ENCODE peak calls at places on chromosomes 6 and 20, in six cellular contexts. S is activated CD4-positive, alpha-beta T cell treated with anti-CD3 and anti-CD28 coated beads, Interleukin-2, amount 10 ng/mL, durations not matched to agents 7 days and 5 days; E is neural crest cell; P is ovary; C is tibial nerve; R is A549. X is an unnamed sample.

GRCh38 chr20:47305667-47306066 is 50.8 kb downstream of the ZMYND8 start:
- DNase-seq in P (no peak), S (no peak), C (no peak), E (no peak), R (peak), X (no peak)

GRCh38 chr6:46891396-46891795 is 30.3 kb downstream of the ADGRF5 start:
- DNase-seq in S (no peak), E (no peak), C (no peak), P (no peak), R (no peak), X (no peak)

GRCh38 chr6:52127957-52128356 is 40.5 kb upstream of the PKHD1 start:
- DNase-seq in P (no peak), E (no peak), C (no peak), S (no peak), R (no peak), X (no peak)

GRCh38 chr6:113428702-113429101 is 428.4 kb upstream of the MARCKS start:
- DNase-seq in C (no peak), R (no peak), P (no peak), S (no peak), E (no peak), X (no peak)

GRCh38 chr6:159894991-159895390 is 4.2 kb downstream of the MAS1 start:
- DNase-seq in P (no peak), S (no peak), R (no peak), E (no peak), C (no peak), X (no peak)

GRCh38 chr6:85008311-85009015 is 244.1 kb upstream of the TBX18 start:
- DNase-seq in P (no peak), E (no peak), R (no peak), C (no peak), S (no peak), X (no peak)

GRCh38 chr6:115891111-115891669 is 169.5 kb downstream of the FRK start:
- DNase-seq in S (no peak), R (peak), C (no peak), E (no peak), P (no peak), X (no peak)

GRCh38 chr6:11682525-11682924 is 96.1 kb downstream of the ADTRP start:
- DNase-seq in E (no peak), P (no peak), S (no peak), R (no peak), C (no peak), X (no peak)

GRCh38 chr6:4004249-4004648 is 74.7 kb downstream of the FAM217A start:
- DNase-seq in S (no peak), R (no peak), P (no peak), C (no peak), E (no peak), X (no peak)

GRCh38 chr20:2093200-2093781 is 8.3 kb upstream of the STK35 start:
- DNase-seq in P (no peak), S (peak), R (peak), E (no peak), C (no peak), X (no peak)

GRCh38 chr6:91482498-91482897 is 895.6 kb upstream of the MAP3K7 start:
- DNase-seq in E (no peak), C (no peak), S (no peak), P (no peak), R (no peak), X (no peak)

GRCh38 chr6:168050225-168050796 is 28.7 kb downstream of the FRMD1 start:
- DNase-seq in C (no peak), E (no peak), S (no peak), P (no peak), R (no peak), X (no peak)

GRCh38 chr6:166202321-166202733 is 34.7 kb upstream of the TBXT start:
- DNase-seq in E (no peak), R (no peak), P (no peak), C (no peak), S (no peak), X (no peak)

GRCh38 chr6:150934380-150934779 is 68.9 kb downstream of the MTHFD1L start:
- DNase-seq in R (peak), C (no peak), P (no peak), S (no peak), E (no peak), X (no peak)

GRCh38 chr6:53928641-53929339 is 134.0 kb downstream of the LRRC1 start:
- DNase-seq in E (no peak), R (no peak), P (no peak), C (no peak), S (no peak), X (no peak)

GRCh38 chr20:33687370-33687915 is 1.3 kb upstream of the E2F1 start:
- DNase-seq in C (no peak), P (no peak), E (no peak), R (no peak), S (no peak), X (no peak)

GRCh38 chr6:123715243-123715863 is 78.6 kb upstream of the TRDN start:
- DNase-seq in S (peak), P (no peak), C (peak), E (peak), R (peak), X (no peak)

GRCh38 chr6:149209879-149210278 is 107.6 kb upstream of the TAB2 start:
- DNase-seq in E (no peak), C (no peak), R (no peak), S (no peak), P (no peak), X (no peak)

GRCh38 chr6:30206799-30207618 is 6.2 kb downstream of the TRIM26 start:
- DNase-seq in C (peak), P (no peak), E (no peak), R (peak), S (no peak), X (peak)

GRCh38 chr6:28695671-28696537 is 170.2 kb downstream of the GPX5 start:
- DNase-seq in S (no peak), R (peak), P (no peak), E (no peak), C (no peak), X (no peak)

GRCh38 chr20:62959998-62960436 is 7.5 kb downstream of the SLC17A9 start:
- DNase-seq in C (no peak), S (no peak), E (no peak), R (no peak), P (no peak), X (no peak)

GRCh38 chr6:141123497-141123896 is 1009.2 kb upstream of the GJE1 start:
- DNase-seq in C (no peak), S (no peak), E (no peak), R (no peak), P (no peak), X (no peak)

GRCh38 chr6:10014561-10014960 is 400.3 kb downstream of the TFAP2A start:
- DNase-seq in P (no peak), R (no peak), C (no peak), E (no peak), S (no peak), X (no peak)

GRCh38 chr6:836276-836853 is 143.4 kb upstream of the EXOC2 start:
- DNase-seq in R (peak), C (no peak), P (no peak), S (no peak), E (no peak), X (no peak)

GRCh38 chr6:34982424-34982852 is 93.4 kb downstream of the ANKS1A start:
- DNase-seq in P (no peak), C (no peak), E (no peak), S (no peak), R (peak), X (no peak)